ENCODE peak calls at places on chromosomes 7 and 10, in ten cellular contexts. One of them, this sample, is unnamed.

GRCh38 chr10:132873395-132873794 is 69.0 kb downstream of the CFAP46 start:
- DNase-seq in A172: no peak
- DNase-seq in NCI-H1417: no peak
- DNase-seq in NCI-H69: no peak
- DNase-seq in ureter: peak
- DNase-seq in T follicular helper cell: no peak
- DNase-seq in cardiac fibroblast: no peak
- DNase-seq in HuH-7: no peak
- DNase-seq in ACHN: no peak
- DNase-seq in lower lobe of right lung: no peak
- DNase-seq in this sample: no peak

GRCh38 chr10:6497524-6498140 is 82.4 kb downstream of the PRKCQ start:
- DNase-seq in A172: no peak
- DNase-seq in NCI-H1417: no peak
- DNase-seq in NCI-H69: no peak
- DNase-seq in ureter: no peak
- DNase-seq in T follicular helper cell: no peak
- DNase-seq in cardiac fibroblast: no peak
- DNase-seq in HuH-7: no peak
- DNase-seq in ACHN: no peak
- DNase-seq in lower lobe of right lung: no peak
- DNase-seq in this sample: no peak

GRCh38 chr10:119772347-119772746 is 46.5 kb downstream of the INPP5F start:
- DNase-seq in A172: no peak
- DNase-seq in NCI-H1417: no peak
- DNase-seq in NCI-H69: no peak
- DNase-seq in ureter: no peak
- DNase-seq in T follicular helper cell: no peak
- DNase-seq in cardiac fibroblast: no peak
- DNase-seq in HuH-7: no peak
- DNase-seq in ACHN: no peak
- DNase-seq in lower lobe of right lung: no peak
- DNase-seq in this sample: no peak

GRCh38 chr7:116736927-116737715 is 65.1 kb downstream of the MET start:
- DNase-seq in A172: no peak
- DNase-seq in NCI-H1417: no peak
- DNase-seq in NCI-H69: no peak
- DNase-seq in ureter: no peak
- DNase-seq in T follicular helper cell: no peak
- DNase-seq in cardiac fibroblast: peak
- DNase-seq in HuH-7: no peak
- DNase-seq in ACHN: peak
- DNase-seq in lower lobe of right lung: no peak
- DNase-seq in this sample: no peak

GRCh38 chr7:7681191-7681935 is 37.0 kb downstream of the RPA3 start:
- DNase-seq in A172: peak
- DNase-seq in NCI-H1417: peak
- DNase-seq in NCI-H69: peak
- DNase-seq in ureter: peak
- DNase-seq in T follicular helper cell: peak
- DNase-seq in cardiac fibroblast: peak
- DNase-seq in HuH-7: no peak
- DNase-seq in ACHN: peak
- DNase-seq in lower lobe of right lung: no peak
- DNase-seq in this sample: no peak

GRCh38 chr7:43791665-43792064 is 33.2 kb downstream of the BLVRA start:
- DNase-seq in A172: no peak
- DNase-seq in NCI-H1417: no peak
- DNase-seq in NCI-H69: no peak
- DNase-seq in ureter: no peak
- DNase-seq in T follicular helper cell: no peak
- DNase-seq in cardiac fibroblast: no peak
- DNase-seq in HuH-7: no peak
- DNase-seq in ACHN: no peak
- DNase-seq in lower lobe of right lung: no peak
- DNase-seq in this sample: no peak

GRCh38 chr10:103661198-103661950 is 167.9 kb downstream of the NEURL1 start:
- DNase-seq in A172: peak
- DNase-seq in NCI-H1417: peak
- DNase-seq in NCI-H69: peak
- DNase-seq in ureter: peak
- DNase-seq in T follicular helper cell: peak
- DNase-seq in cardiac fibroblast: peak
- DNase-seq in HuH-7: no peak
- DNase-seq in ACHN: peak
- DNase-seq in lower lobe of right lung: peak
- DNase-seq in this sample: peak

GRCh38 chr10:43120116-43120947 is 17.9 kb upstream of the CSGALNACT2 start:
- DNase-seq in A172: no peak
- DNase-seq in NCI-H1417: no peak
- DNase-seq in NCI-H69: no peak
- DNase-seq in ureter: no peak
- DNase-seq in T follicular helper cell: no peak
- DNase-seq in cardiac fibroblast: no peak
- DNase-seq in HuH-7: no peak
- DNase-seq in ACHN: no peak
- DNase-seq in lower lobe of right lung: peak
- DNase-seq in this sample: no peak

GRCh38 chr10:21278491-21279216 is 246.8 kb downstream of the SKIDA1 start:
- DNase-seq in A172: peak
- DNase-seq in NCI-H1417: peak
- DNase-seq in NCI-H69: peak
- DNase-seq in ureter: peak
- DNase-seq in T follicular helper cell: peak
- DNase-seq in cardiac fibroblast: peak
- DNase-seq in HuH-7: peak
- DNase-seq in ACHN: peak
- DNase-seq in lower lobe of right lung: peak
- DNase-seq in this sample: peak

GRCh38 chr7:112023282-112023681 is 182.9 kb downstream of the DOCK4 start:
- DNase-seq in A172: no peak
- DNase-seq in NCI-H1417: no peak
- DNase-seq in NCI-H69: no peak
- DNase-seq in ureter: no peak
- DNase-seq in T follicular helper cell: no peak
- DNase-seq in cardiac fibroblast: no peak
- DNase-seq in HuH-7: no peak
- DNase-seq in ACHN: no peak
- DNase-seq in lower lobe of right lung: no peak
- DNase-seq in this sample: no peak

GRCh38 chr7:11345621-11346020 is 371.9 kb downstream of the PHF14 start:
- DNase-seq in A172: peak
- DNase-seq in NCI-H1417: no peak
- DNase-seq in NCI-H69: no peak
- DNase-seq in ureter: no peak
- DNase-seq in T follicular helper cell: no peak
- DNase-seq in cardiac fibroblast: peak
- DNase-seq in HuH-7: no peak
- DNase-seq in ACHN: no peak
- DNase-seq in lower lobe of right lung: no peak
- DNase-seq in this sample: no peak

GRCh38 chr10:35219292-35219691 is 92.6 kb downstream of the CREM start:
- DNase-seq in A172: no peak
- DNase-seq in NCI-H1417: no peak
- DNase-seq in NCI-H69: no peak
- DNase-seq in ureter: no peak
- DNase-seq in T follicular helper cell: no peak
- DNase-seq in cardiac fibroblast: no peak
- DNase-seq in HuH-7: no peak
- DNase-seq in ACHN: no peak
- DNase-seq in lower lobe of right lung: no peak
- DNase-seq in this sample: no peak

GRCh38 chr7:16129431-16130126 is 291.8 kb downstream of the CRPPA start:
- DNase-seq in A172: peak
- DNase-seq in NCI-H1417: no peak
- DNase-seq in NCI-H69: no peak
- DNase-seq in ureter: no peak
- DNase-seq in T follicular helper cell: no peak
- DNase-seq in cardiac fibroblast: peak
- DNase-seq in HuH-7: no peak
- DNase-seq in ACHN: no peak
- DNase-seq in lower lobe of right lung: no peak
- DNase-seq in this sample: no peak

GRCh38 chr7:78284945-78285344 is 486.4 kb downstream of the PHTF2 start:
- DNase-seq in A172: no peak
- DNase-seq in NCI-H1417: no peak
- DNase-seq in NCI-H69: peak
- DNase-seq in ureter: no peak
- DNase-seq in T follicular helper cell: no peak
- DNase-seq in cardiac fibroblast: no peak
- DNase-seq in HuH-7: no peak
- DNase-seq in ACHN: no peak
- DNase-seq in lower lobe of right lung: no peak
- DNase-seq in this sample: no peak

GRCh38 chr10:121510201-121510771 is 88.0 kb downstream of the FGFR2 start:
- DNase-seq in A172: no peak
- DNase-seq in NCI-H1417: no peak
- DNase-seq in NCI-H69: no peak
- DNase-seq in ureter: no peak
- DNase-seq in T follicular helper cell: no peak
- DNase-seq in cardiac fibroblast: no peak
- DNase-seq in HuH-7: no peak
- DNase-seq in ACHN: peak
- DNase-seq in lower lobe of right lung: no peak
- DNase-seq in this sample: no peak

GRCh38 chr10:127740596-127740995 is 3.6 kb downstream of the FOXI2 start:
- DNase-seq in A172: no peak
- DNase-seq in NCI-H1417: no peak
- DNase-seq in NCI-H69: no peak
- DNase-seq in ureter: peak
- DNase-seq in T follicular helper cell: no peak
- DNase-seq in cardiac fibroblast: no peak
- DNase-seq in HuH-7: no peak
- DNase-seq in ACHN: no peak
- DNase-seq in lower lobe of right lung: no peak
- DNase-seq in this sample: no peak

GRCh38 chr10:33248638-33249037 is 85.8 kb downstream of the NRP1 start:
- DNase-seq in A172: peak
- DNase-seq in NCI-H1417: no peak
- DNase-seq in NCI-H69: no peak
- DNase-seq in ureter: no peak
- DNase-seq in T follicular helper cell: peak
- DNase-seq in cardiac fibroblast: peak
- DNase-seq in HuH-7: no peak
- DNase-seq in ACHN: peak
- DNase-seq in lower lobe of right lung: no peak
- DNase-seq in this sample: no peak

GRCh38 chr7:125436220-125436619 is 506.6 kb upstream of the POT1 start:
- DNase-seq in A172: no peak
- DNase-seq in NCI-H1417: no peak
- DNase-seq in NCI-H69: no peak
- DNase-seq in ureter: no peak
- DNase-seq in T follicular helper cell: no peak
- DNase-seq in cardiac fibroblast: no peak
- DNase-seq in HuH-7: no peak
- DNase-seq in ACHN: peak
- DNase-seq in lower lobe of right lung: no peak
- DNase-seq in this sample: no peak

GRCh38 chr7:18770852-18771251 is 275.3 kb downstream of the HDAC9 start:
- DNase-seq in A172: no peak
- DNase-seq in NCI-H1417: no peak
- DNase-seq in NCI-H69: no peak
- DNase-seq in ureter: no peak
- DNase-seq in T follicular helper cell: no peak
- DNase-seq in cardiac fibroblast: peak
- DNase-seq in HuH-7: no peak
- DNase-seq in ACHN: no peak
- DNase-seq in lower lobe of right lung: no peak
- DNase-seq in this sample: no peak

GRCh38 chr10:17229717-17229966 is 1.6 kb downstream of the VIM start:
- DNase-seq in A172: no peak
- DNase-seq in NCI-H1417: no peak
- DNase-seq in NCI-H69: no peak
- DNase-seq in ureter: no peak
- DNase-seq in T follicular helper cell: no peak
- DNase-seq in cardiac fibroblast: no peak
- DNase-seq in HuH-7: no peak
- DNase-seq in ACHN: no peak
- DNase-seq in lower lobe of right lung: no peak
- DNase-seq in this sample: no peak

GRCh38 chr10:61937631-61938284 is 36.3 kb downstream of the ARID5B start:
- DNase-seq in A172: peak
- DNase-seq in NCI-H1417: no peak
- DNase-seq in NCI-H69: no peak
- DNase-seq in ureter: no peak
- DNase-seq in T follicular helper cell: no peak
- DNase-seq in cardiac fibroblast: peak
- DNase-seq in HuH-7: no peak
- DNase-seq in ACHN: no peak
- DNase-seq in lower lobe of right lung: no peak
- DNase-seq in this sample: no peak